ENCODE peak calls at places on chromosomes 3 and 15, in eight cellular contexts. D, P, C, Z, L, M, Y and J are unnamed samples.

GRCh38 chr3:157531301-157531660 is 28.1 kb upstream of the VEPH1 start:
- DNase-seq in L (no peak), Y (no peak), Z (no peak), D (no peak), P (no peak), M (no peak), C (no peak), J (no peak)

GRCh38 chr3:30750967-30751366 is 143.5 kb downstream of the GADL1 start:
- DNase-seq in C (no peak), L (no peak), Z (no peak), M (no peak), D (no peak), Y (no peak), P (no peak), J (no peak)

GRCh38 chr3:138210528-138210927 is 23.4 kb downstream of the ARMC8 start:
- DNase-seq in M (no peak), Z (no peak), Y (no peak), P (no peak), C (no peak), D (no peak), L (no peak), J (no peak)

GRCh38 chr3:108441081-108441507 is 69.3 kb downstream of the MYH15 start:
- DNase-seq in M (no peak), C (no peak), P (no peak), Z (no peak), D (no peak), L (no peak), Y (no peak), J (no peak)

GRCh38 chr15:75904241-75904631 is 558 bp downstream of the FBXO22 start:
- DNase-seq in C (no peak), M (peak), P (peak), L (no peak), Y (no peak), D (peak), Z (peak), J (peak)

GRCh38 chr3:111831840-111832239 is 27.2 kb upstream of the PHLDB2 start:
- DNase-seq in P (no peak), Z (no peak), C (no peak), D (no peak), L (no peak), Y (peak), M (no peak), J (no peak)

GRCh38 chr3:129353589-129353941 is 74.9 kb downstream of the EFCAB12 start:
- DNase-seq in L (no peak), Z (no peak), P (no peak), D (no peak), Y (no peak), M (no peak), C (no peak), J (no peak)

GRCh38 chr3:160748226-160748625 is 7.8 kb upstream of the PPM1L start:
- DNase-seq in Y (no peak), M (no peak), L (no peak), Z (peak), C (no peak), P (no peak), D (no peak), J (no peak)

GRCh38 chr15:80699981-80700380 is 4.9 kb downstream of the ABHD17C start:
- DNase-seq in L (no peak), M (no peak), Z (no peak), P (no peak), D (no peak), C (no peak), Y (no peak), J (no peak)

GRCh38 chr3:11784962-11785361 is 61.7 kb downstream of the TAMM41 start:
- DNase-seq in Y (no peak), D (no peak), Z (no peak), P (no peak), M (no peak), L (no peak), C (no peak), J (no peak)

GRCh38 chr3:129623447-129624118 is 17.1 kb upstream of the PLXND1 start:
- DNase-seq in M (no peak), D (no peak), P (peak), C (peak), L (no peak), Z (peak), Y (no peak), J (peak)

GRCh38 chr3:190012314-190012782 is 108.3 kb downstream of the P3H2 start:
- DNase-seq in M (no peak), L (no peak), D (no peak), P (no peak), C (no peak), Y (no peak), Z (no peak), J (no peak)

GRCh38 chr3:185995352-185995751 is 57.5 kb upstream of the TRA2B start:
- DNase-seq in Y (no peak), L (no peak), M (no peak), P (no peak), Z (no peak), C (no peak), D (no peak), J (no peak)

GRCh38 chr3:186596568-186597287 is 16.1 kb upstream of the AHSG start:
- DNase-seq in Y (no peak), M (peak), D (no peak), C (no peak), Z (no peak), L (no peak), P (no peak), J (peak)

GRCh38 chr3:3589715-3590130 is 209.5 kb upstream of the LRRN1 start:
- DNase-seq in P (no peak), D (no peak), M (no peak), Y (no peak), Z (no peak), L (no peak), C (no peak), J (no peak)

GRCh38 chr3:41581700-41582099 is 380.2 kb downstream of the ULK4 start:
- DNase-seq in P (no peak), Y (no peak), C (no peak), Z (no peak), L (no peak), D (no peak), M (peak), J (no peak)

GRCh38 chr3:17257269-17257668 is 372.5 kb downstream of the PLCL2 start:
- DNase-seq in P (no peak), D (no peak), M (no peak), L (no peak), Y (no peak), Z (no peak), C (no peak), J (no peak)

GRCh38 chr3:114764056-114764492 is 383.0 kb downstream of the ZBTB20 start:
- DNase-seq in Y (no peak), P (peak), Z (no peak), L (no peak), D (no peak), C (no peak), M (no peak), J (no peak)

GRCh38 chr3:23915537-23916108 is 1.2 kb downstream of the NKIRAS1 start:
- DNase-seq in L (no peak), Y (no peak), C (no peak), M (peak), P (no peak), D (no peak), Z (no peak), J (no peak)

GRCh38 chr3:70832811-70833509 is 520.5 kb upstream of the MDFIC2 start:
- DNase-seq in D (no peak), L (no peak), C (no peak), M (no peak), Y (no peak), Z (no peak), P (no peak), J (no peak)
- TF ChIP-seq EP300 in D (no peak), L (no peak), C (no peak), M (no peak), Y (no peak), Z (no peak), P (no peak), J (no peak)

GRCh38 chr3:61570813-61571212 is 9.4 kb downstream of the PTPRG start:
- DNase-seq in C (no peak), M (no peak), P (peak), Z (no peak), L (no peak), Y (no peak), D (no peak), J (no peak)
- TF ChIP-seq EP300 in C (no peak), M (no peak), P (no peak), Z (no peak), L (no peak), Y (no peak), D (no peak), J (no peak)

GRCh38 chr3:126349071-126349470 is 8.1 kb downstream of the KLF15 start:
- DNase-seq in D (no peak), P (peak), Y (no peak), L (no peak), C (peak), Z (peak), M (no peak), J (peak)

GRCh38 chr3:126349611-126350501 is 7.4 kb downstream of the KLF15 start:
- DNase-seq in C (peak), Y (no peak), Z (peak), P (peak), L (no peak), M (no peak), D (no peak), J (peak)

GRCh38 chr3:126351086-126351770 is 6.0 kb downstream of the KLF15 start:
- DNase-seq in M (no peak), L (no peak), Y (no peak), D (no peak), P (peak), Z (peak), C (peak), J (no peak)

GRCh38 chr3:126351771-126352475 is 5.3 kb downstream of the KLF15 start:
- DNase-seq in P (peak), L (no peak), D (no peak), Z (peak), M (no peak), C (peak), Y (no peak), J (no peak)

DNA sequence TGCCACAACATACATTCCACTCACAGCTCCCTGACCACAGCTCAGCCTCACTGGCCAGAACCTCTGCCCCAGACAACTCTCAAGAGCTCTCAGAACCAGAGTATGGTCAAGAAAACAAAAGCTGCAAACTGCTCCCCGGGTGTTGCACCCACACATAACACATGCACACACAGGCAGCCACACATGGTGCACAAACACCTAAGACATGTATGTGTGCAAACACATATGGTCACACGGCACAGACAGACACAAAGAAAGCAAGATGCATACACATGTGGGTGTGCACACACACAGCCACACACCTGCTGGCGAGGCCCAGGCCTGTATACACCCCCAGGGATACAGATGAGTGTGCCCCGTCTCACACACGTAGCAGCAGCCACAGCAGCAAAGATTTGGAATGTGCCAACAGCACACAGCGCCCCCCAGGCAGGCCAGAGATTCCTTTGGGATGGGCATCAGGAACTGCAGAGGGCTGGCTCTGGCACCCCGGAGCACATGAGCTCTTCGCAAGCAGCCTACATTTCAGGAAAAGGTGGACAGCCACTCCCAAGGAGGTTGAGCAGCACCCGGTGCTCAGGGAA is 6.6 kb downstream of the KLF15 start:
- DNase-seq in M (no peak), C (peak), P (peak), D (no peak), L (no peak), Y (no peak), Z (peak), J (no peak)
- TF ChIP-seq EP300 in M (no peak), C (no peak), P (no peak), D (no peak), L (no peak), Y (no peak), Z (no peak), J (no peak)

GRCh38 chr15:66167854-66168253 is 85.7 kb downstream of the MEGF11 start:
- DNase-seq in P (no peak), Z (no peak), D (no peak), L (no peak), M (no peak), Y (no peak), C (no peak), J (no peak)

GRCh38 chr15:66170716-66171115 is 82.8 kb downstream of the MEGF11 start:
- DNase-seq in Y (no peak), L (no peak), M (no peak), P (no peak), D (no peak), Z (no peak), C (no peak), J (no peak)

GRCh38 chr15:66170042-66170441 is 83.5 kb downstream of the MEGF11 start:
- DNase-seq in Z (no peak), M (no peak), Y (no peak), P (no peak), C (no peak), D (no peak), L (no peak), J (no peak)

GRCh38 chr15:66169625-66170024 is 83.9 kb downstream of the MEGF11 start:
- DNase-seq in L (no peak), Y (no peak), M (peak), Z (no peak), D (no peak), C (no peak), P (no peak), J (no peak)

DNA sequence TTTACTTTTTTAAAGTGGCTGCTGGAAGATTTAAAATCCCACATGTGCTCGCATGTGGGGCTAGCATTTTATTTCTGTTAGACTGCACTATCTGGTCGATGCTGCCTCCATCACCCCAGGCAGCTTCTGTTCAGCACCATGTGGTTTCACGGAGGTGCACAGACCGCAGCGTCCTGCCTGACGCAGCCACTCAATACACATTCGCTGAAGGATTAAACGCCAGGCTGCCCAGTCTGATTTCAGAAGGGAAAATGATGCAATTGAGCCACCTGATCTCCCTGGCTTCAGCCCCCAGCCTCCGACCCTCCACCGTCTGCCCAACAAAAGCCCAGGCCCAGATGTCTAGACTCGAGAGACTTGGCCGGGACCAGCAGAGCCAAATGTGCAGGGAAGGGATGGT is 84.5 kb downstream of the MEGF11 start:
- DNase-seq in C (no peak), D (no peak), Z (no peak), Y (no peak), P (no peak), M (no peak), L (no peak), J (no peak)
- TF ChIP-seq EP300 in C (no peak), D (no peak), Z (no peak), Y (no peak), P (no peak), M (no peak), L (no peak), J (no peak)

GRCh38 chr15:66293419-66294156 is at the start of gene DIS3L:
- DNase-seq in Y (no peak), P (peak), C (peak), D (peak), L (no peak), M (peak), Z (peak), J (peak)

GRCh38 chr15:66292261-66293084 is 895 bp upstream of the DIS3L start:
- DNase-seq in L (no peak), Y (no peak), M (peak), C (no peak), P (no peak), Z (no peak), D (no peak), J (no peak)

GRCh38 chr15:66293085-66293418 is 316 bp upstream of the DIS3L start:
- DNase-seq in Z (no peak), M (no peak), D (no peak), C (no peak), Y (no peak), L (no peak), P (no peak), J (no peak)

GRCh38 chr15:66294157-66294931 is 976 bp downstream of the DIS3L start:
- DNase-seq in Y (no peak), L (no peak), P (peak), C (no peak), D (peak), Z (no peak), M (peak), J (no peak)

GRCh38 chr15:66294932-66295235 is 1.5 kb downstream of the DIS3L start:
- DNase-seq in L (no peak), D (peak), P (no peak), Z (no peak), M (peak), C (no peak), Y (no peak), J (no peak)
- TF ChIP-seq EP300 in L (no peak), D (no peak), P (no peak), Z (no peak), M (no peak), C (no peak), Y (no peak), J (no peak)

DNA sequence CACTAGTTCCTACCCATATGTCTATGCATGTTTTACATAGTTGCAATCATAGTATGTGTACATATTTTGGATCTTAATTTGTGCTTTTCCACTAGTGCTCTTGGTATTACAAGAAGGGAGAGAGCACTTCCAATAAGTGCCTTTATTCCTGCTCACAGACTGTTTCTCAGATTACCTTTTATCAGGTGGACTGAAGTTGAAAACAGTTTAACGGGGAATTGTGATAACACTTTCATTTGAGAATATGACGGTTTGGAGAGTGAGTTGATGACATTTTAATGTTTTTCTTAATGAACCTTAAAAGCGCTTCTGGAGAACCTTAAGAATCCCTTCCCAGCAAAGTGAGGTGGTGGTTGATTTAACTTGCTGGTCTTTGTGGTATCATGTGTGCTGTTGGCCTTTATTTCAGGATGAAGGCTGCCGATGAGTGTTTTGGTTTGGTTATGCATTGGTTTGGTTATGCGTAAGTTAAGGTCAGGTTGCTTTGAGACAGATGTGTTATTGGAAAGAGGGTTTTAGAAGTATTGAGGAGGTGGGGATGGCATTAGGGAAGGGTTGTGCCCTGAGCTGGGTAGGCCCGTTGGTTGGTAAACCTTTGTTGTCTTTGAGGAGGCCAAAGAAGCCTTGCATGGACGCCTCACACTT is 2.8 kb downstream of the EDEM1 start:
- DNase-seq in C (no peak), L (no peak), D (no peak), M (no peak), Z (no peak), Y (no peak), P (no peak), J (no peak)
- TF ChIP-seq EP300 in C (no peak), L (no peak), D (no peak), M (no peak), Z (no peak), Y (no peak), P (no peak), J (no peak)

DNA sequence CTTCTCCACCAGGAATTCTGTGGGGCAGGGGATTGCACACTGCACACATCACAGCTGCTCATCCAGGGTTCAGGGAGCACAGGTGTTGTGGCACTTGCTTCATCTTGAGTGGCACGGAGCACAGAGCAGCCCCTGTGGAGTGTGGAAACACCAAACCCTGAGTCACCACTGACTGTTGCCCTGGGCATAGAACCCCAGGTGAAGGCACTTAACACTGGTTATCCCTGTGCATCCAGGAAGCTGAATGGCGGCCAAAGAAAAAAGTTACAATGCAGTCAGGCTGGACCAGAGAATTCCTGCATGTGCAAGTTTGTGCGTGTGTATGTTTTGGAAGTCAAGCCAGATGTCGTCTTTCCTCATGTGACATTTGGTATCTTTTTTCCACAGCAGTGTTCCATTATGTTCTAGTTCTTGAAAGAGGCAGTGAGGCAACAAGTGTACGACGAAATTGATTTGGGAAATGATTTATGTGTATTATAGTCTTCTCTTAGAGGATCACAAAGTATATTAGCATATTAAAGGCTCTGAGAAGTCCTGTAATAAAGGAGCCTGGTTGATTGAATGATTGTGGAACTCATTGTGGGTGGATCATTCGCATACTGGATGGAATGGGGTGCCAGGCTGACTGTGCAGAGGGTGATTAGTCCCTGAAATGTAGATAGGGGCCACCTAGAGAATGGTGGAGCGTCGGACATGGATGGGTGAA is 292.3 kb downstream of the TLE3 start:
- DNase-seq in L (no peak), Y (no peak), Z (no peak), M (no peak), C (no peak), D (no peak), P (no peak), J (no peak)
- TF ChIP-seq EP300 in L (no peak), Y (no peak), Z (no peak), M (no peak), C (no peak), D (no peak), P (no peak), J (no peak)

DNA sequence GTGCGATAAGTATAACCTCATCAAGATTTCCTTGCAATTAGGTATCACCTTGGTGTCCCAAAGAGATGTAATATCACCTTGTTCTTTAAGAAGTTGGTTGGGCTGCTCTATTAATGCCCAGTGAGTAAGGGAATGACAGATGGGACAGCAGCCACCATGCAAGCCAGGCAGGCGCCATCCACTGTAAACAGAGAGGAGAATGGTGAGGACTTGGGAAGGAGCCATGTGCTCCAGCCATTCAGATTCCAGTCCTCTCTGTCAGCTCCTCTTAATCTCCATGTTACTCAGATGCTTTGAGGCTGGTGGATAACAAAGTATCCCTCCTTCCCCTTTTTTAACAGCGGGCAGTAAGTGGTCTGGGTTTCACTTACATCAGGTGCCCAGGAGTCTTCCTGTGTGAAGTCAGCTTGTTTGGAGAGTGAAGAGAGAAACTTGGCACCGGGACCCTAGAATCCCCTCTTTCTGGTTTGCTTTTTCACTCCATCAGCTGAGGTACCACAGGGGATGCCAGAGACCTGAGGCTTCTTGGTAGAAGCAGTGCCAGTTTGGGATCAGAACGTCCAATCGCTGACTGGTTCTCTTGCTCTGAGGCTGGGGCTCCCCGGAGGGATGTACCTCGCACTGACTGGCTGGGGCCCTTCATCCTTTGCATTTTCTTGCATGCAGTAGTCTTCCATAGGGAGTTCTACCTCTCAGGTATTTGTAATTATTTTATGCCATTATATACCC is 29.5 kb downstream of the SLCO3A1 start:
- DNase-seq in Y (no peak), M (no peak), D (no peak), P (no peak), L (no peak), C (no peak), Z (no peak), J (no peak)
- TF ChIP-seq EP300 in Y (no peak), M (no peak), D (no peak), P (no peak), L (no peak), C (no peak), Z (no peak), J (no peak)